ENCODE peak calls at places on chromosome 18, in five cellular contexts. One of them, this sample, is unnamed.

GRCh38 chr18:74514860-74515495 is 18.8 kb downstream of the CNDP2 start:
- DNase-seq in progenitor cell of endocrine pancreas: no peak
- DNase-seq in HEK293T: no peak
- DNase-seq in neuronal stem cell: no peak
- DNase-seq in EH: no peak
- DNase-seq in this sample: no peak

GRCh38 chr18:8623549-8624106 is 14.4 kb downstream of the RAB12 start:
- DNase-seq in progenitor cell of endocrine pancreas: no peak
- DNase-seq in EH: peak
- DNase-seq in HEK293T: no peak
- DNase-seq in neuronal stem cell: no peak
- DNase-seq in this sample: no peak

GRCh38 chr18:2589345-2590060 is 18.1 kb downstream of the NDC80 start:
- DNase-seq in EH: no peak
- DNase-seq in progenitor cell of endocrine pancreas: no peak
- DNase-seq in neuronal stem cell: no peak
- DNase-seq in HEK293T: no peak
- DNase-seq in this sample: no peak

GRCh38 chr18:9701604-9702324 is 6.3 kb upstream of the RAB31 start:
- DNase-seq in progenitor cell of endocrine pancreas: no peak
- DNase-seq in HEK293T: no peak
- DNase-seq in neuronal stem cell: no peak
- DNase-seq in EH: no peak
- DNase-seq in this sample: no peak

GRCh38 chr18:46378126-46378863 is 274.1 kb downstream of the HAUS1 start:
- DNase-seq in EH: no peak
- DNase-seq in HEK293T: no peak
- DNase-seq in neuronal stem cell: no peak
- DNase-seq in progenitor cell of endocrine pancreas: no peak
- DNase-seq in this sample: no peak

GRCh38 chr18:78873916-78874505 is 105.6 kb upstream of the SALL3 start:
- DNase-seq in HEK293T: no peak
- DNase-seq in neuronal stem cell: no peak
- DNase-seq in progenitor cell of endocrine pancreas: no peak
- DNase-seq in EH: no peak
- DNase-seq in this sample: no peak

GRCh38 chr18:70397259-70397925 is 108.5 kb downstream of the SOCS6 start:
- DNase-seq in progenitor cell of endocrine pancreas: no peak
- DNase-seq in HEK293T: no peak
- DNase-seq in EH: peak
- DNase-seq in neuronal stem cell: no peak
- DNase-seq in this sample: no peak

GRCh38 chr18:45926691-45927090 is 40.4 kb downstream of the EPG5 start:
- DNase-seq in HEK293T: no peak
- DNase-seq in progenitor cell of endocrine pancreas: no peak
- DNase-seq in neuronal stem cell: no peak
- DNase-seq in EH: no peak
- DNase-seq in this sample: no peak

GRCh38 chr18:1002653-1003178 is 98.0 kb downstream of the ADCYAP1 start:
- DNase-seq in EH: peak
- DNase-seq in progenitor cell of endocrine pancreas: no peak
- DNase-seq in neuronal stem cell: no peak
- DNase-seq in HEK293T: no peak
- DNase-seq in this sample: peak

GRCh38 chr18:32920796-32921787 is 148.3 kb upstream of the KLHL14 start:
- DNase-seq in EH: no peak
- DNase-seq in HEK293T: no peak
- DNase-seq in neuronal stem cell: no peak
- DNase-seq in progenitor cell of endocrine pancreas: no peak
- DNase-seq in this sample: peak

GRCh38 chr18:74303936-74304335 is 11.7 kb upstream of the C18orf63 start:
- DNase-seq in HEK293T: no peak
- DNase-seq in neuronal stem cell: no peak
- DNase-seq in progenitor cell of endocrine pancreas: no peak
- DNase-seq in EH: peak
- DNase-seq in this sample: no peak

GRCh38 chr18:10316778-10317177 is 137.7 kb upstream of the APCDD1 start:
- DNase-seq in EH: no peak
- DNase-seq in progenitor cell of endocrine pancreas: no peak
- DNase-seq in neuronal stem cell: no peak
- DNase-seq in HEK293T: no peak
- DNase-seq in this sample: no peak

GRCh38 chr18:68703326-68703725 is 11.6 kb downstream of the TMX3 start:
- DNase-seq in EH: peak
- DNase-seq in neuronal stem cell: no peak
- DNase-seq in HEK293T: no peak
- DNase-seq in progenitor cell of endocrine pancreas: no peak
- DNase-seq in this sample: no peak

GRCh38 chr18:5309888-5310470 is 14.5 kb upstream of the ZBTB14 start:
- DNase-seq in progenitor cell of endocrine pancreas: no peak
- DNase-seq in HEK293T: no peak
- DNase-seq in neuronal stem cell: no peak
- DNase-seq in EH: no peak
- DNase-seq in this sample: no peak